ENCODE peak calls at places on chromosomes 1 and 21, in five cellular contexts. D is H9, U is GM10248, O is mesothelial cell of epicardium, A is OCI-LY7. N is an unnamed sample.
A peak's percentile ranks its signal among the peaks of the same experiment; 100 is the strongest.

GRCh38 chr1:219927956-219928790 is at the start of gene SLC30A10:
- DNase-seq in O (peak; percentile 54), A (no peak), U (peak; percentile 39), D (peak; percentile 47), N (peak; percentile 65)

GRCh38 chr1:72439036-72439435 is 156.7 kb upstream of the NEGR1 start:
- DNase-seq in D (no peak), U (no peak), O (no peak), A (no peak), N (no peak)

GRCh38 chr1:33424610-33425009 is 6.3 kb downstream of the PHC2 start:
- DNase-seq in A (no peak), U (no peak), O (no peak), D (no peak), N (no peak)

GRCh38 chr1:19734472-19734999 is 65.2 kb downstream of the TMCO4 start:
- DNase-seq in U (no peak), A (no peak), D (no peak), O (no peak), N (no peak)

GRCh38 chr1:202888204-202888506 is 794 bp downstream of the RABIF start:
- DNase-seq in D (no peak), U (no peak), A (no peak), O (no peak), N (no peak)

GRCh38 chr1:40919475-40920011 is 57.4 kb upstream of the CITED4 start:
- DNase-seq in D (no peak), U (no peak), O (no peak), A (no peak), N (no peak)

GRCh38 chr1:200153277-200154055 is 126.0 kb downstream of the NR5A2 start:
- DNase-seq in A (peak; percentile 68), D (no peak), U (peak; percentile 32), O (no peak), N (peak; percentile 36)

GRCh38 chr1:183043254-183043653 is 20.0 kb downstream of the LAMC1 start:
- DNase-seq in A (no peak), U (no peak), D (no peak), O (no peak), N (no peak)

GRCh38 chr21:45013271-45013841 is 61.0 kb upstream of the ADARB1 start:
- DNase-seq in A (no peak), D (peak; percentile 73), U (no peak), O (no peak), N (no peak)

GRCh38 chr1:47684964-47685762 is 247.3 kb downstream of the FOXD2 start:
- DNase-seq in A (no peak), U (no peak), D (peak; percentile 14), O (peak; percentile 49), N (no peak)

GRCh38 chr1:171185064-171185463 is at the start of gene FMO2:
- DNase-seq in O (no peak), D (no peak), A (no peak), U (no peak), N (no peak)

GRCh38 chr1:31062867-31063380 is 2.6 kb downstream of the PUM1 start:
- DNase-seq in O (no peak), D (no peak), U (no peak), A (no peak), N (no peak)

GRCh38 chr21:27164208-27165172 is 197.6 kb upstream of the ADAMTS5 start:
- DNase-seq in D (no peak), O (no peak), A (no peak), U (no peak), N (no peak)

GRCh38 chr1:9539165-9539828 is at the start of gene SLC25A33:
- DNase-seq in O (peak; percentile 100), U (peak; percentile 99), D (peak; percentile 96), A (peak; percentile 98), N (peak; percentile 99)

GRCh38 chr1:196361112-196361714 is 247.0 kb downstream of the KCNT2 start:
- DNase-seq in D (no peak), U (no peak), O (no peak), A (no peak), N (no peak)

GRCh38 chr1:230578621-230579020 is 63.7 kb upstream of the COG2 start:
- DNase-seq in O (no peak), D (no peak), U (no peak), A (no peak), N (no peak)

GRCh38 chr1:26787381-26787705 is 407 bp upstream of the PIGV start:
- DNase-seq in U (peak; percentile 83), A (no peak), O (no peak), D (no peak), N (peak; percentile 83)

GRCh38 chr1:37259019-37259418 is 215.4 kb upstream of the ZC3H12A start:
- DNase-seq in U (no peak), O (no peak), D (no peak), A (no peak), N (no peak)

GRCh38 chr1:55951291-55951690 is 628.1 kb downstream of the PLPP3 start:
- DNase-seq in A (no peak), O (no peak), D (no peak), U (no peak), N (no peak)

GRCh38 chr1:22163137-22163536 is 20.2 kb upstream of the WNT4 start:
- DNase-seq in D (no peak), O (no peak), A (no peak), U (no peak), N (no peak)

GRCh38 chr21:42222386-42222785 is 3.4 kb downstream of the ABCG1 start:
- DNase-seq in D (no peak), O (no peak), A (no peak), U (no peak), N (no peak)

GRCh38 chr1:119537979-119538378 is 31.0 kb downstream of the HSD3B1 start:
- DNase-seq in D (no peak), O (no peak), A (no peak), U (no peak), N (no peak)

GRCh38 chr1:161258439-161259386 is at the start of gene PCP4L1:
- DNase-seq in A (no peak), O (peak; percentile 50), D (peak; percentile 95), U (peak; percentile 70), N (peak; percentile 81)

GRCh38 chr1:232150770-232151548 is 479.0 kb downstream of the SIPA1L2 start:
- DNase-seq in U (no peak), O (no peak), A (no peak), D (no peak), N (no peak)

GRCh38 chr21:39481886-39482285 is 30.1 kb downstream of the SH3BGR start:
- DNase-seq in D (no peak), U (no peak), A (no peak), O (no peak), N (no peak)
- TF ChIP-seq CTCF in D (no peak), U (no peak), A (no peak), O (no peak), N (no peak)

GRCh38 chr21:25313891-25314646 is 293.2 kb downstream of the MRPL39 start:
- DNase-seq in A (no peak), U (no peak), D (no peak), O (no peak), N (no peak)
- TF ChIP-seq CTCF in A (peak; percentile 33), U (peak; percentile 39), D (peak; percentile 30), O (no peak), N (no peak)

GRCh38 chr1:82565146-82565545 is 764.4 kb downstream of the ADGRL2 start:
- DNase-seq in U (no peak), A (no peak), O (no peak), D (peak; percentile 34), N (no peak)
- TF ChIP-seq CTCF in U (no peak), A (no peak), O (no peak), D (peak; percentile 15), N (no peak)

GRCh38 chr1:8239039-8239305 is 78.9 kb upstream of the SLC45A1 start:
- DNase-seq in D (peak; percentile 48), U (no peak), A (no peak), O (no peak), N (no peak)
- TF ChIP-seq CTCF in D (peak; percentile 20), U (peak; percentile 5), A (no peak), O (no peak), N (no peak)

GRCh38 chr1:223147409-223147808 is 4.4 kb upstream of the TLR5 start:
- DNase-seq in O (no peak), D (no peak), U (no peak), A (no peak), N (no peak)
- TF ChIP-seq CTCF in O (no peak), D (no peak), U (no peak), A (no peak), N (no peak)

GRCh38 chr1:244833734-244834595 is 1.5 kb upstream of the COX20 start:
- DNase-seq in O (peak; percentile 67), A (peak; percentile 81), D (peak; percentile 66), U (peak; percentile 24), N (no peak)
- TF ChIP-seq CTCF in O (peak; percentile 14), A (peak; percentile 54), D (peak; percentile 47), U (no peak), N (no peak)

GRCh38 chr1:2312589-2313301 is 78.6 kb downstream of the MORN1 start:
- DNase-seq in D (no peak), O (no peak), U (no peak), A (no peak), N (no peak)

GRCh38 chr1:2312196-2312588 is 79.2 kb downstream of the MORN1 start:
- DNase-seq in O (no peak), D (no peak), A (no peak), U (no peak), N (no peak)

GRCh38 chr1:2310332-2311183 is 80.8 kb downstream of the MORN1 start:
- DNase-seq in D (no peak), U (no peak), A (no peak), O (no peak), N (no peak)

GRCh38 chr1:2313651-2314296 is 77.6 kb downstream of the MORN1 start:
- DNase-seq in U (no peak), A (no peak), O (no peak), D (peak; percentile 44), N (no peak)

DNA sequence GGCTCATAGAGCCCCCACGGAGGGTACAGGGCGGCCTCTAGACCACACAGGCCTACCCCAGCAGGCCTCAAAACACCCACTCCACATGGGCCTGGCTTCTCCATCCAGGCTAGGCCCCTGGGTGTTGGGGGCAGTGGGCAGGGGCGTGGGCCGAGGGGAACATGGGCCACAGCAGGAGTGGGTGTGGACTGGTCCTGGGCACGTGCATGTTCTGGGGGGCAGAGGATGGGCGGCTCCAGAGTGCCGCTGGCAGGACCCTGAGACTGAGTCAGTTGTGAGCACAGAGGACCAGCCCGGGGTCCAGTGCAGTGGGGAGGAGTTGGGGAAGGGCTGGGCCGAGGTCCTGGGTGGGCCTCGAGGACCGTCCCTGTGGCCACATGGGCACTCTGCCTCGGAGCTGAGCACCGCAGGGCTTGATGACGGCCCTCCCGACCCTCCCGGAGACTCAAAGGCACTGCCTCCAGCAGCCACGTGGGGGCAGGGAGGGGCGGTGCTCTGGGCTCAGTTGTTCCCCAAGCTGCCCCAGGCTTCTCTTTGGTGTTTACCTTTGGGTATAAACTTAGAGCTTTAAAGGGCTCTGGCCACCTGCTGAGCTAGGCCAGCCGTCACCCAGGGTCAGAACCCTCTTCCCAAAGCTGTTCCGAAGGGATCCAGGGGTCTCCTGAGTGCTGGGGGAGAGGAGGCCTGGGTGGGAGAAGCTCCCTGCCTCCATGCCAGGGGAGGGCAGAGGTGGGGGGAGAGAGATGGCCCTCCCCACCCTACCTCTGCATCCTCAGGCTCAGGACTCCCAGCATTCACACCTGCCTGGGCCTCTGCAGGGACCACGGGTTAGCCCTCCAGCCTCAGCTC is 79.9 kb downstream of the MORN1 start:
- DNase-seq in O (peak; percentile 71), D (peak; percentile 88), A (peak; percentile 68), U (peak; percentile 62), N (peak; percentile 69)
- TF ChIP-seq CTCF in O (peak; percentile 30), D (peak; percentile 65), A (peak; percentile 59), U (no peak), N (no peak)

N was measured in GM13976.